ENCODE peak calls at places on chromosomes 6 and 20, in nine cellular contexts. One of them, this sample, is unnamed.

GRCh38 chr20:25544760-25545159 is 40.6 kb downstream of the NINL start:
- DNase-seq in iris pigment epithelial cell: peak; percentile 55
- DNase-seq in suprapubic skin: no peak
- DNase-seq in activated CD4-positive, alpha-beta T cell treated with anti-CD3 and anti-CD28 coated beads for 48 hours: no peak
- DNase-seq in T-cell: no peak
- DNase-seq in ELF-1: no peak
- DNase-seq in SW480: no peak
- DNase-seq in GM06990: no peak
- DNase-seq in HT1080: no peak
- DNase-seq in this sample: no peak

GRCh38 chr6:28772480-28773381 is 151.1 kb downstream of the TRIM27 start:
- DNase-seq in iris pigment epithelial cell: no peak
- DNase-seq in suprapubic skin: no peak
- DNase-seq in activated CD4-positive, alpha-beta T cell treated with anti-CD3 and anti-CD28 coated beads for 48 hours: no peak
- DNase-seq in T-cell: no peak
- DNase-seq in ELF-1: peak; percentile 70
- DNase-seq in SW480: no peak
- DNase-seq in GM06990: no peak
- DNase-seq in HT1080: no peak
- DNase-seq in this sample: no peak

GRCh38 chr20:2084703-2085102 is 16.9 kb upstream of the STK35 start:
- DNase-seq in iris pigment epithelial cell: no peak
- DNase-seq in suprapubic skin: no peak
- DNase-seq in activated CD4-positive, alpha-beta T cell treated with anti-CD3 and anti-CD28 coated beads for 48 hours: no peak
- DNase-seq in T-cell: no peak
- DNase-seq in ELF-1: no peak
- DNase-seq in SW480: no peak
- DNase-seq in GM06990: no peak
- DNase-seq in HT1080: no peak
- DNase-seq in this sample: no peak

GRCh38 chr6:147216915-147217314 is 12.7 kb downstream of the STXBP5 start:
- DNase-seq in iris pigment epithelial cell: no peak
- DNase-seq in suprapubic skin: no peak
- DNase-seq in activated CD4-positive, alpha-beta T cell treated with anti-CD3 and anti-CD28 coated beads for 48 hours: no peak
- DNase-seq in T-cell: no peak
- DNase-seq in ELF-1: no peak
- DNase-seq in SW480: no peak
- DNase-seq in GM06990: no peak
- DNase-seq in HT1080: no peak
- DNase-seq in this sample: no peak

GRCh38 chr6:75693534-75693933 is 55.5 kb upstream of the MYO6 start:
- DNase-seq in iris pigment epithelial cell: peak; percentile 87
- DNase-seq in suprapubic skin: no peak
- DNase-seq in activated CD4-positive, alpha-beta T cell treated with anti-CD3 and anti-CD28 coated beads for 48 hours: no peak
- DNase-seq in T-cell: no peak
- DNase-seq in ELF-1: no peak
- DNase-seq in SW480: no peak
- DNase-seq in GM06990: no peak
- DNase-seq in HT1080: no peak
- DNase-seq in this sample: no peak

GRCh38 chr6:95802978-95803377 is 212.8 kb upstream of the FUT9 start:
- DNase-seq in iris pigment epithelial cell: no peak
- DNase-seq in suprapubic skin: no peak
- DNase-seq in activated CD4-positive, alpha-beta T cell treated with anti-CD3 and anti-CD28 coated beads for 48 hours: no peak
- DNase-seq in T-cell: no peak
- DNase-seq in ELF-1: peak; percentile 4
- DNase-seq in SW480: no peak
- DNase-seq in GM06990: no peak
- DNase-seq in HT1080: no peak
- DNase-seq in this sample: no peak

GRCh38 chr6:3340891-3341290 is 82.1 kb downstream of the PSMG4 start:
- DNase-seq in iris pigment epithelial cell: peak; percentile 58
- DNase-seq in suprapubic skin: no peak
- DNase-seq in activated CD4-positive, alpha-beta T cell treated with anti-CD3 and anti-CD28 coated beads for 48 hours: no peak
- DNase-seq in T-cell: no peak
- DNase-seq in ELF-1: no peak
- DNase-seq in SW480: no peak
- DNase-seq in GM06990: no peak
- DNase-seq in HT1080: no peak
- DNase-seq in this sample: no peak

GRCh38 chr6:116393430-116393829 is 22.7 kb downstream of the DSE start:
- DNase-seq in iris pigment epithelial cell: no peak
- DNase-seq in suprapubic skin: no peak
- DNase-seq in activated CD4-positive, alpha-beta T cell treated with anti-CD3 and anti-CD28 coated beads for 48 hours: no peak
- DNase-seq in T-cell: no peak
- DNase-seq in ELF-1: no peak
- DNase-seq in SW480: no peak
- DNase-seq in GM06990: no peak
- DNase-seq in HT1080: no peak
- DNase-seq in this sample: no peak

GRCh38 chr6:83536034-83536646 is 23.8 kb downstream of the PRSS35 start:
- DNase-seq in iris pigment epithelial cell: peak; percentile 62
- DNase-seq in suprapubic skin: no peak
- DNase-seq in activated CD4-positive, alpha-beta T cell treated with anti-CD3 and anti-CD28 coated beads for 48 hours: peak; percentile 68
- DNase-seq in T-cell: no peak
- DNase-seq in ELF-1: peak; percentile 77
- DNase-seq in SW480: peak; percentile 31
- DNase-seq in GM06990: no peak
- DNase-seq in HT1080: peak; percentile 39
- DNase-seq in this sample: no peak

GRCh38 chr20:64105846-64106434 is 1.4 kb downstream of the NPBWR2 start:
- DNase-seq in iris pigment epithelial cell: no peak
- DNase-seq in suprapubic skin: no peak
- DNase-seq in activated CD4-positive, alpha-beta T cell treated with anti-CD3 and anti-CD28 coated beads for 48 hours: no peak
- DNase-seq in T-cell: no peak
- DNase-seq in ELF-1: peak; percentile 1
- DNase-seq in SW480: no peak
- DNase-seq in GM06990: no peak
- DNase-seq in HT1080: no peak
- DNase-seq in this sample: no peak

GRCh38 chr6:95569560-95569959 is 7.8 kb upstream of the MANEA start:
- DNase-seq in iris pigment epithelial cell: no peak
- DNase-seq in suprapubic skin: no peak
- DNase-seq in activated CD4-positive, alpha-beta T cell treated with anti-CD3 and anti-CD28 coated beads for 48 hours: no peak
- DNase-seq in T-cell: no peak
- DNase-seq in ELF-1: no peak
- DNase-seq in SW480: no peak
- DNase-seq in GM06990: no peak
- DNase-seq in HT1080: no peak
- DNase-seq in this sample: no peak

GRCh38 chr6:79869600-79870084 is 77.7 kb downstream of the ELOVL4 start:
- DNase-seq in iris pigment epithelial cell: peak; percentile 69
- DNase-seq in suprapubic skin: peak; percentile 90
- DNase-seq in activated CD4-positive, alpha-beta T cell treated with anti-CD3 and anti-CD28 coated beads for 48 hours: peak; percentile 86
- DNase-seq in T-cell: peak; percentile 75
- DNase-seq in ELF-1: peak; percentile 87
- DNase-seq in SW480: peak; percentile 74
- DNase-seq in GM06990: peak; percentile 75
- DNase-seq in HT1080: peak; percentile 69
- DNase-seq in this sample: peak; percentile 68

GRCh38 chr6:43771858-43772570 is 2.0 kb downstream of the VEGFA start:
- DNase-seq in iris pigment epithelial cell: peak; percentile 55
- DNase-seq in suprapubic skin: no peak
- DNase-seq in activated CD4-positive, alpha-beta T cell treated with anti-CD3 and anti-CD28 coated beads for 48 hours: peak; percentile 83
- DNase-seq in T-cell: peak; percentile 27
- DNase-seq in ELF-1: no peak
- DNase-seq in SW480: peak; percentile 46
- DNase-seq in GM06990: peak; percentile 81
- DNase-seq in HT1080: no peak
- DNase-seq in this sample: no peak

GRCh38 chr6:43273707-43274106 is 24.4 kb upstream of the SLC22A7 start:
- DNase-seq in iris pigment epithelial cell: no peak
- DNase-seq in suprapubic skin: no peak
- DNase-seq in activated CD4-positive, alpha-beta T cell treated with anti-CD3 and anti-CD28 coated beads for 48 hours: no peak
- DNase-seq in T-cell: no peak
- DNase-seq in ELF-1: no peak
- DNase-seq in SW480: no peak
- DNase-seq in GM06990: no peak
- DNase-seq in HT1080: no peak
- DNase-seq in this sample: no peak

GRCh38 chr6:41503841-41504525 is 42.2 kb upstream of the FOXP4 start:
- DNase-seq in iris pigment epithelial cell: peak; percentile 57
- DNase-seq in suprapubic skin: no peak
- DNase-seq in activated CD4-positive, alpha-beta T cell treated with anti-CD3 and anti-CD28 coated beads for 48 hours: peak; percentile 8
- DNase-seq in T-cell: no peak
- DNase-seq in ELF-1: peak; percentile 73
- DNase-seq in SW480: no peak
- DNase-seq in GM06990: no peak
- DNase-seq in HT1080: peak; percentile 37
- DNase-seq in this sample: no peak

GRCh38 chr6:22827760-22828159 is 258.4 kb downstream of the HDGFL1 start:
- DNase-seq in iris pigment epithelial cell: peak; percentile 48
- DNase-seq in suprapubic skin: no peak
- DNase-seq in activated CD4-positive, alpha-beta T cell treated with anti-CD3 and anti-CD28 coated beads for 48 hours: no peak
- DNase-seq in T-cell: no peak
- DNase-seq in ELF-1: no peak
- DNase-seq in SW480: peak; percentile 1
- DNase-seq in GM06990: no peak
- DNase-seq in HT1080: no peak
- DNase-seq in this sample: no peak

GRCh38 chr6:28606424-28607391 is 81.0 kb downstream of the GPX5 start:
- DNase-seq in iris pigment epithelial cell: peak; percentile 81
- DNase-seq in suprapubic skin: no peak
- DNase-seq in activated CD4-positive, alpha-beta T cell treated with anti-CD3 and anti-CD28 coated beads for 48 hours: peak; percentile 72
- DNase-seq in T-cell: peak; percentile 24
- DNase-seq in ELF-1: peak; percentile 86
- DNase-seq in SW480: peak; percentile 22
- DNase-seq in GM06990: peak; percentile 59
- DNase-seq in HT1080: peak; percentile 78
- DNase-seq in this sample: peak; percentile 18

GRCh38 chr20:62886709-62887058 is 25.1 kb upstream of the TCFL5 start:
- DNase-seq in iris pigment epithelial cell: no peak
- DNase-seq in suprapubic skin: no peak
- DNase-seq in activated CD4-positive, alpha-beta T cell treated with anti-CD3 and anti-CD28 coated beads for 48 hours: no peak
- DNase-seq in T-cell: no peak
- DNase-seq in ELF-1: no peak
- DNase-seq in SW480: no peak
- DNase-seq in GM06990: no peak
- DNase-seq in HT1080: no peak
- DNase-seq in this sample: no peak

GRCh38 chr20:60999256-60999655 is 252.8 kb upstream of the CDH4 start:
- DNase-seq in iris pigment epithelial cell: no peak
- DNase-seq in suprapubic skin: no peak
- DNase-seq in activated CD4-positive, alpha-beta T cell treated with anti-CD3 and anti-CD28 coated beads for 48 hours: no peak
- DNase-seq in T-cell: no peak
- DNase-seq in ELF-1: no peak
- DNase-seq in SW480: peak; percentile 31
- DNase-seq in GM06990: no peak
- DNase-seq in HT1080: no peak
- DNase-seq in this sample: no peak

GRCh38 chr6:165484178-165484889 is 174.9 kb upstream of the C6orf118 start:
- DNase-seq in iris pigment epithelial cell: no peak
- DNase-seq in suprapubic skin: no peak
- DNase-seq in activated CD4-positive, alpha-beta T cell treated with anti-CD3 and anti-CD28 coated beads for 48 hours: no peak
- DNase-seq in T-cell: no peak
- DNase-seq in ELF-1: peak; percentile 66
- DNase-seq in SW480: no peak
- DNase-seq in GM06990: no peak
- DNase-seq in HT1080: no peak
- DNase-seq in this sample: no peak